ENCODE peak calls at places on chromosomes 16 and 17, in six cellular contexts. One of them, this sample, is unnamed.

GRCh38 chr16:85868495-85868894 is 30.5 kb upstream of the IRF8 start:
- DNase-seq in AG08395: no peak
- DNase-seq in IMR-90: no peak
- DNase-seq in progenitor cell of endocrine pancreas: no peak
- DNase-seq in activated naive CD4-positive, alpha-beta T cell: no peak
- DNase-seq in GM03348: no peak
- DNase-seq in this sample: no peak

GRCh38 chr16:24984101-24984500 is 31.1 kb downstream of the ARHGAP17 start:
- DNase-seq in AG08395: no peak
- DNase-seq in IMR-90: no peak
- DNase-seq in progenitor cell of endocrine pancreas: no peak
- DNase-seq in activated naive CD4-positive, alpha-beta T cell: no peak
- DNase-seq in GM03348: no peak
- DNase-seq in this sample: no peak

GRCh38 chr16:53529529-53529928 is 26.5 kb upstream of the AKTIP start:
- DNase-seq in AG08395: no peak
- DNase-seq in IMR-90: no peak
- DNase-seq in progenitor cell of endocrine pancreas: no peak
- DNase-seq in activated naive CD4-positive, alpha-beta T cell: no peak
- DNase-seq in GM03348: no peak
- DNase-seq in this sample: no peak

GRCh38 chr16:10112021-10112420 is 70.2 kb downstream of the GRIN2A start:
- DNase-seq in AG08395: no peak
- DNase-seq in IMR-90: no peak
- DNase-seq in progenitor cell of endocrine pancreas: no peak
- DNase-seq in activated naive CD4-positive, alpha-beta T cell: no peak
- DNase-seq in GM03348: no peak
- DNase-seq in this sample: no peak

GRCh38 chr17:58391302-58391984 is 25.9 kb downstream of the RNF43 start:
- DNase-seq in AG08395: no peak
- DNase-seq in IMR-90: no peak
- DNase-seq in progenitor cell of endocrine pancreas: no peak
- DNase-seq in activated naive CD4-positive, alpha-beta T cell: no peak
- DNase-seq in GM03348: no peak
- DNase-seq in this sample: peak; percentile 14

GRCh38 chr17:51258756-51259573 is 884 bp downstream of the MBTD1 start:
- DNase-seq in AG08395: no peak
- DNase-seq in IMR-90: no peak
- DNase-seq in progenitor cell of endocrine pancreas: peak; percentile 15
- DNase-seq in activated naive CD4-positive, alpha-beta T cell: no peak
- DNase-seq in GM03348: peak; percentile 19
- DNase-seq in this sample: peak; percentile 52

GRCh38 chr17:79803997-79804855 is 7.3 kb upstream of the CBX8 start:
- DNase-seq in AG08395: no peak
- DNase-seq in IMR-90: no peak
- DNase-seq in progenitor cell of endocrine pancreas: no peak
- DNase-seq in activated naive CD4-positive, alpha-beta T cell: peak; percentile 34
- DNase-seq in GM03348: no peak
- DNase-seq in this sample: peak; percentile 46

GRCh38 chr17:71987634-71988033 is 133.2 kb upstream of the SOX9 start:
- DNase-seq in AG08395: peak; percentile 18
- DNase-seq in IMR-90: peak; percentile 21
- DNase-seq in progenitor cell of endocrine pancreas: no peak
- DNase-seq in activated naive CD4-positive, alpha-beta T cell: no peak
- DNase-seq in GM03348: no peak
- DNase-seq in this sample: peak; percentile 9

GRCh38 chr17:45307290-45308015 is 9.4 kb downstream of the MAP3K14 start:
- DNase-seq in AG08395: peak; percentile 80
- DNase-seq in IMR-90: peak; percentile 90
- DNase-seq in progenitor cell of endocrine pancreas: no peak
- DNase-seq in activated naive CD4-positive, alpha-beta T cell: no peak
- DNase-seq in GM03348: peak; percentile 72
- DNase-seq in this sample: peak; percentile 77

GRCh38 chr16:89785523-89786155 is 30.8 kb downstream of the FANCA start:
- DNase-seq in AG08395: no peak
- DNase-seq in IMR-90: no peak
- DNase-seq in progenitor cell of endocrine pancreas: no peak
- DNase-seq in activated naive CD4-positive, alpha-beta T cell: no peak
- DNase-seq in GM03348: no peak
- DNase-seq in this sample: no peak

This sample was measured in foreskin fibroblast.